ENCODE peak calls at places on chromosome 11, in four cellular contexts. P is B cell, N is gastrocnemius medialis, H is cardiac fibroblast. Z is an unnamed sample.
A peak's percentile ranks its signal among the peaks of the same experiment; 100 is the strongest.

GRCh38 chr11:33778682-33779081 is 4.4 kb upstream of the FBXO3 start:
- DNase-seq in P (no peak), N (no peak), H (peak; percentile 85), Z (no peak)

GRCh38 chr11:69227271-69227670 is 66.7 kb upstream of the MYEOV start:
- DNase-seq in P (no peak), N (no peak), H (no peak), Z (no peak)

GRCh38 chr11:64071849-64072248 is 36.1 kb downstream of the FLRT1 start:
- DNase-seq in P (no peak), N (no peak), H (no peak), Z (no peak)

GRCh38 chr11:68355471-68355870 is 43.1 kb downstream of the LRP5 start:
- DNase-seq in P (no peak), N (no peak), H (no peak), Z (no peak)

GRCh38 chr11:2690596-2691354 is 9.0 kb downstream of the KCNQ1OT1 start:
- DNase-seq in P (no peak), N (peak; percentile 2), H (no peak), Z (no peak)

GRCh38 chr11:120805960-120806555 is 217.8 kb upstream of the TBCEL start:
- DNase-seq in P (no peak), N (no peak), H (no peak), Z (no peak)

GRCh38 chr11:26442131-26442530 is 110.2 kb downstream of the ANO3 start:
- DNase-seq in P (no peak), N (no peak), H (peak; percentile 49), Z (no peak)

GRCh38 chr11:5922749-5923426 is 19.2 kb upstream of the OR56A3 start:
- DNase-seq in P (no peak), N (no peak), H (no peak), Z (peak; percentile 45)

GRCh38 chr11:35304900-35305299 is 114.5 kb downstream of the SLC1A2 start:
- DNase-seq in P (no peak), N (no peak), H (no peak), Z (no peak)

GRCh38 chr11:44036811-44037657 is 10.7 kb upstream of the ACCSL start:
- DNase-seq in P (no peak), N (peak; percentile 63), H (peak; percentile 94), Z (peak; percentile 60)

GRCh38 chr11:94134651-94135512 is 6.2 kb downstream of the PANX1 start:
- DNase-seq in P (no peak), N (peak; percentile 88), H (peak; percentile 86), Z (peak; percentile 72)

GRCh38 chr11:19323502-19323901 is 82.8 kb upstream of the E2F8 start:
- DNase-seq in P (no peak), N (no peak), H (peak; percentile 41), Z (no peak)

GRCh38 chr11:64663656-64664055 is 59.3 kb downstream of the NRXN2 start:
- DNase-seq in P (no peak), N (no peak), H (no peak), Z (no peak)

GRCh38 chr11:126538071-126538470 is 182.6 kb downstream of the ST3GAL4 start:
- DNase-seq in P (no peak), N (no peak), H (no peak), Z (no peak)

GRCh38 chr11:118894192-118894591 is 10.5 kb downstream of the CXCR5 start:
- DNase-seq in P (no peak), N (no peak), H (no peak), Z (no peak)

GRCh38 chr11:57456960-57457642 is 3.2 kb upstream of the RTN4RL2 start:
- DNase-seq in P (peak; percentile 86), N (peak; percentile 84), H (peak; percentile 92), Z (peak; percentile 86)

GRCh38 chr11:65260302-65260701 is 1.5 kb upstream of the POLA2 start:
- DNase-seq in P (no peak), N (no peak), H (no peak), Z (no peak)

GRCh38 chr11:117479372-117479771 is 151.7 kb downstream of the CEP164 start:
- DNase-seq in P (no peak), N (no peak), H (no peak), Z (peak; percentile 29)
- TF ChIP-seq CTCF in P (no peak), N (no peak), H (no peak), Z (peak; percentile 24)

GRCh38 chr11:130431806-130432205 is 3.4 kb upstream of the ADAMTS8 start:
- DNase-seq in P (no peak), N (no peak), H (peak; percentile 49), Z (no peak)
- TF ChIP-seq CTCF in P (no peak), N (no peak), H (no peak), Z (no peak)

GRCh38 chr11:72460091-72460647 is 25.8 kb upstream of the CLPB start:
- DNase-seq in P (no peak), N (no peak), H (no peak), Z (no peak)

GRCh38 chr11:72451836-72452376 is 17.6 kb upstream of the CLPB start:
- DNase-seq in P (no peak), N (peak; percentile 25), H (no peak), Z (no peak)

GRCh38 chr11:72456651-72457050 is 22.3 kb upstream of the CLPB start:
- DNase-seq in P (no peak), N (no peak), H (no peak), Z (no peak)

GRCh38 chr11:72454791-72455190 is 20.5 kb upstream of the CLPB start:
- DNase-seq in P (no peak), N (no peak), H (no peak), Z (no peak)
- TF ChIP-seq CTCF in P (no peak), N (no peak), H (peak; percentile 20), Z (no peak)

GRCh38 chr11:60345489-60345888 is 18.4 kb downstream of the MS4A6E start:
- DNase-seq in P (peak; percentile 58), N (no peak), H (no peak), Z (peak; percentile 52)
- TF ChIP-seq CTCF in P (peak; percentile 72), N (no peak), H (no peak), Z (peak; percentile 41)

GRCh38 chr11:74686792-74687191 is 44.4 kb downstream of the CHRDL2 start:
- DNase-seq in P (no peak), N (no peak), H (peak; percentile 63), Z (no peak)
- TF ChIP-seq CTCF in P (no peak), N (no peak), H (peak; percentile 28), Z (no peak)

Z was measured in activated CD8-positive, alpha-beta T cell treated with anti-CD3 and anti-CD28 coated beads for 36 hours.